ENCODE peak calls at places on chromosomes 6 and 20, in seven cellular contexts. One of them, this sample, is unnamed.

GRCh38 chr6:125512621-125513020 is 210.9 kb upstream of the HDDC2 start:
- DNase-seq in stomach: no peak
- DNase-seq in AG04450: no peak
- DNase-seq in GM12865: peak; percentile 37
- DNase-seq in IMR-90: no peak
- DNase-seq in naive thymus-derived CD4-positive, alpha-beta T cell: no peak
- DNase-seq in CD8-positive, alpha-beta T cell: no peak
- DNase-seq in this sample: peak; percentile 7

GRCh38 chr6:144286503-144287393 is 1.6 kb downstream of the UTRN start:
- DNase-seq in stomach: peak; percentile 79
- DNase-seq in AG04450: peak; percentile 83
- DNase-seq in GM12865: no peak
- DNase-seq in IMR-90: peak; percentile 93
- DNase-seq in naive thymus-derived CD4-positive, alpha-beta T cell: peak; percentile 5
- DNase-seq in CD8-positive, alpha-beta T cell: no peak
- DNase-seq in this sample: no peak

GRCh38 chr6:127026247-127026646 is 92.2 kb upstream of the RSPO3 start:
- DNase-seq in stomach: no peak
- DNase-seq in AG04450: no peak
- DNase-seq in GM12865: no peak
- DNase-seq in IMR-90: no peak
- DNase-seq in naive thymus-derived CD4-positive, alpha-beta T cell: no peak
- DNase-seq in CD8-positive, alpha-beta T cell: no peak
- DNase-seq in this sample: no peak

GRCh38 chr20:24277196-24277595 is 192.2 kb upstream of the SYNDIG1 start:
- DNase-seq in stomach: no peak
- DNase-seq in AG04450: no peak
- DNase-seq in GM12865: no peak
- DNase-seq in IMR-90: no peak
- DNase-seq in naive thymus-derived CD4-positive, alpha-beta T cell: no peak
- DNase-seq in CD8-positive, alpha-beta T cell: no peak
- DNase-seq in this sample: no peak

GRCh38 chr6:158781692-158782373 is 37.3 kb downstream of the EZR start:
- DNase-seq in stomach: peak; percentile 33
- DNase-seq in AG04450: no peak
- DNase-seq in GM12865: no peak
- DNase-seq in IMR-90: no peak
- DNase-seq in naive thymus-derived CD4-positive, alpha-beta T cell: no peak
- DNase-seq in CD8-positive, alpha-beta T cell: no peak
- DNase-seq in this sample: no peak

GRCh38 chr20:14453259-14453658 is 115.8 kb upstream of the FLRT3 start:
- DNase-seq in stomach: no peak
- DNase-seq in AG04450: no peak
- DNase-seq in GM12865: no peak
- DNase-seq in IMR-90: no peak
- DNase-seq in naive thymus-derived CD4-positive, alpha-beta T cell: no peak
- DNase-seq in CD8-positive, alpha-beta T cell: no peak
- DNase-seq in this sample: no peak

GRCh38 chr6:109381007-109381746 is 1.1 kb downstream of the CD164 start:
- DNase-seq in stomach: no peak
- DNase-seq in AG04450: no peak
- DNase-seq in GM12865: no peak
- DNase-seq in IMR-90: peak; percentile 20
- DNase-seq in naive thymus-derived CD4-positive, alpha-beta T cell: peak; percentile 76
- DNase-seq in CD8-positive, alpha-beta T cell: no peak
- DNase-seq in this sample: peak; percentile 43

GRCh38 chr6:87391334-87391733 is 16.4 kb upstream of the CFAP206 start:
- DNase-seq in stomach: no peak
- DNase-seq in AG04450: no peak
- DNase-seq in GM12865: peak; percentile 58
- DNase-seq in IMR-90: peak; percentile 29
- DNase-seq in naive thymus-derived CD4-positive, alpha-beta T cell: no peak
- DNase-seq in CD8-positive, alpha-beta T cell: no peak
- DNase-seq in this sample: no peak

GRCh38 chr6:42176981-42177380 is 3.8 kb downstream of the GUCA1A start:
- DNase-seq in stomach: no peak
- DNase-seq in AG04450: no peak
- DNase-seq in GM12865: no peak
- DNase-seq in IMR-90: no peak
- DNase-seq in naive thymus-derived CD4-positive, alpha-beta T cell: no peak
- DNase-seq in CD8-positive, alpha-beta T cell: no peak
- DNase-seq in this sample: no peak

GRCh38 chr6:14964486-14964885 is 281.4 kb upstream of the JARID2 start:
- DNase-seq in stomach: no peak
- DNase-seq in AG04450: no peak
- DNase-seq in GM12865: no peak
- DNase-seq in IMR-90: no peak
- DNase-seq in naive thymus-derived CD4-positive, alpha-beta T cell: no peak
- DNase-seq in CD8-positive, alpha-beta T cell: no peak
- DNase-seq in this sample: no peak

GRCh38 chr6:125300992-125301434 is 754 bp downstream of the HDDC2 start:
- DNase-seq in stomach: no peak
- DNase-seq in AG04450: no peak
- DNase-seq in GM12865: no peak
- DNase-seq in IMR-90: peak; percentile 51
- DNase-seq in naive thymus-derived CD4-positive, alpha-beta T cell: no peak
- DNase-seq in CD8-positive, alpha-beta T cell: no peak
- DNase-seq in this sample: no peak

GRCh38 chr6:20416567-20417345 is 15.1 kb downstream of the E2F3 start:
- DNase-seq in stomach: no peak
- DNase-seq in AG04450: no peak
- DNase-seq in GM12865: peak; percentile 27
- DNase-seq in IMR-90: no peak
- DNase-seq in naive thymus-derived CD4-positive, alpha-beta T cell: no peak
- DNase-seq in CD8-positive, alpha-beta T cell: no peak
- DNase-seq in this sample: no peak

GRCh38 chr20:41173791-41174341 is 36.5 kb downstream of the PLCG1 start:
- DNase-seq in stomach: peak; percentile 21
- DNase-seq in AG04450: no peak
- DNase-seq in GM12865: no peak
- DNase-seq in IMR-90: no peak
- DNase-seq in naive thymus-derived CD4-positive, alpha-beta T cell: no peak
- DNase-seq in CD8-positive, alpha-beta T cell: peak; percentile 44
- DNase-seq in this sample: no peak

GRCh38 chr20:58797371-58798050 is 53.2 kb downstream of the GNAS-AS1 start:
- DNase-seq in stomach: no peak
- DNase-seq in AG04450: no peak
- DNase-seq in GM12865: no peak
- DNase-seq in IMR-90: no peak
- DNase-seq in naive thymus-derived CD4-positive, alpha-beta T cell: no peak
- DNase-seq in CD8-positive, alpha-beta T cell: no peak
- DNase-seq in this sample: no peak

GRCh38 chr6:165876568-165876967 is 213.5 kb upstream of the PDE10A start:
- DNase-seq in stomach: no peak
- DNase-seq in AG04450: peak; percentile 67
- DNase-seq in GM12865: no peak
- DNase-seq in IMR-90: peak; percentile 85
- DNase-seq in naive thymus-derived CD4-positive, alpha-beta T cell: no peak
- DNase-seq in CD8-positive, alpha-beta T cell: no peak
- DNase-seq in this sample: no peak

GRCh38 chr20:50512323-50512722 is 2.1 kb downstream of the PTPN1 start:
- DNase-seq in stomach: no peak
- DNase-seq in AG04450: no peak
- DNase-seq in GM12865: no peak
- DNase-seq in IMR-90: no peak
- DNase-seq in naive thymus-derived CD4-positive, alpha-beta T cell: no peak
- DNase-seq in CD8-positive, alpha-beta T cell: no peak
- DNase-seq in this sample: no peak

GRCh38 chr20:50508171-50508761 is 1.9 kb upstream of the PTPN1 start:
- DNase-seq in stomach: no peak
- DNase-seq in AG04450: no peak
- DNase-seq in GM12865: no peak
- DNase-seq in IMR-90: no peak
- DNase-seq in naive thymus-derived CD4-positive, alpha-beta T cell: no peak
- DNase-seq in CD8-positive, alpha-beta T cell: no peak
- DNase-seq in this sample: no peak

GRCh38 chr20:50509923-50510705 is at the start of gene PTPN1:
- DNase-seq in stomach: peak; percentile 99
- DNase-seq in AG04450: peak; percentile 96
- DNase-seq in GM12865: peak; percentile 99
- DNase-seq in IMR-90: peak; percentile 99
- DNase-seq in naive thymus-derived CD4-positive, alpha-beta T cell: peak; percentile 99
- DNase-seq in CD8-positive, alpha-beta T cell: peak; percentile 99
- DNase-seq in this sample: peak; percentile 98

GRCh38 chr20:50513169-50514034 is 3.2 kb downstream of the PTPN1 start:
- DNase-seq in stomach: no peak
- DNase-seq in AG04450: no peak
- DNase-seq in GM12865: peak; percentile 43
- DNase-seq in IMR-90: peak; percentile 80
- DNase-seq in naive thymus-derived CD4-positive, alpha-beta T cell: no peak
- DNase-seq in CD8-positive, alpha-beta T cell: no peak
- DNase-seq in this sample: no peak

DNA sequence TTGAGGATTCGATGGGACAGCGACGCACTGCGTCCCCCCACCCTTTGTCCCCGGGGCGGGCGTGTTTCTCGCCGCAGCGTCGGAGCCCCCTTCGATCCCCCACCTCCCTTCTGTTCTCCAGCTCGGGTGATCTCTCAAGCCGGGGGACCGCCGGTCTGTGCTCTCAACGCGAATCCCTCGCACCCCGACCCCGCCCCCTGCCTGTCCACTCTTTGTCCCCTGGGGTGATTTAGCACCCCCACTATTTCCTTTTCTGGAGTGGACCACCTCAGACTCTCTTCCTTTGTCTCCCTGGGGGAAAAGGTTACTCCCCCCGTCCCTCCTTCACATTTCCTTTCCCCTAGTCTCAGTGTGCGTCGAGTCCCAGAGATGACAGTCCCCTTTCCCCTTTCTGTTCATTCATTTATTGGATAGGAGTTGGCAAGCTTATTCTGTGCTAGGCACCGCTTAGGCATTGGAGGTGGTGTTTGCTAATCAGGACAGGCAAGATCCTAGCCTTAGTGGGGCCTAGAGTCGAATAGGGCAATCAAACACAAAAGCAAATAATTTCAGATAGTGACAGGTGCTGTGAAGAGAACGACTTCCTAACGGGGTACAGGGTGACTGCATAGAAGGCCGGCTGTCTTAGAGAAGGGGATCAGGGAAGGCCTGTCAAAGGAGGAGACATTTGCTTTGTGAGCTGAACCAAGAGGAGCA is 671 bp downstream of the PTPN1 start:
- DNase-seq in stomach: no peak
- DNase-seq in AG04450: no peak
- DNase-seq in GM12865: no peak
- DNase-seq in IMR-90: no peak
- DNase-seq in naive thymus-derived CD4-positive, alpha-beta T cell: peak; percentile 14
- DNase-seq in CD8-positive, alpha-beta T cell: peak; percentile 55
- DNase-seq in this sample: no peak
- H3K4me3 ChIP-seq in stomach: peak overlapping the region; percentile 89
- H3K4me3 ChIP-seq in AG04450: peak overlapping the region; percentile 93
- H3K4me3 ChIP-seq in GM12865: peak overlapping the region; percentile 99
- H3K4me3 ChIP-seq in IMR-90: peak overlapping the region; percentile 72
- H3K4me3 ChIP-seq in naive thymus-derived CD4-positive, alpha-beta T cell: peak overlapping the region; percentile 88
- H3K4me3 ChIP-seq in CD8-positive, alpha-beta T cell: peak overlapping the region; percentile 80
- H3K4me3 ChIP-seq in this sample: peak overlapping the region; percentile 93

GRCh38 chr6:1390805-1391511 is 1.6 kb downstream of the FOXF2 start:
- DNase-seq in stomach: no peak
- DNase-seq in AG04450: no peak
- DNase-seq in GM12865: no peak
- DNase-seq in IMR-90: peak; percentile 63
- DNase-seq in naive thymus-derived CD4-positive, alpha-beta T cell: no peak
- DNase-seq in CD8-positive, alpha-beta T cell: no peak
- DNase-seq in this sample: no peak
- H3K4me3 ChIP-seq in stomach: peak overlapping the region; percentile 56
- H3K4me3 ChIP-seq in AG04450: peak overlapping the region; percentile 76
- H3K4me3 ChIP-seq in GM12865: no peak overlapping the region
- H3K4me3 ChIP-seq in IMR-90: peak overlapping the region; percentile 58
- H3K4me3 ChIP-seq in naive thymus-derived CD4-positive, alpha-beta T cell: no peak overlapping the region
- H3K4me3 ChIP-seq in CD8-positive, alpha-beta T cell: no peak overlapping the region
- H3K4me3 ChIP-seq in this sample: no peak overlapping the region

GRCh38 chr20:50635676-50636600 is 55.4 kb downstream of the RIPOR3 start:
- DNase-seq in stomach: peak; percentile 81
- DNase-seq in AG04450: no peak
- DNase-seq in GM12865: peak; percentile 47
- DNase-seq in IMR-90: peak; percentile 49
- DNase-seq in naive thymus-derived CD4-positive, alpha-beta T cell: peak; percentile 13
- DNase-seq in CD8-positive, alpha-beta T cell: peak; percentile 59
- DNase-seq in this sample: peak; percentile 46
- H3K4me3 ChIP-seq in stomach: peak overlapping the region; percentile 26
- H3K4me3 ChIP-seq in AG04450: peak overlapping the region; percentile 31
- H3K4me3 ChIP-seq in GM12865: no peak overlapping the region
- H3K4me3 ChIP-seq in IMR-90: peak overlapping the region; percentile 6
- H3K4me3 ChIP-seq in naive thymus-derived CD4-positive, alpha-beta T cell: no peak overlapping the region
- H3K4me3 ChIP-seq in CD8-positive, alpha-beta T cell: no peak overlapping the region
- H3K4me3 ChIP-seq in this sample: no peak overlapping the region

GRCh38 chr20:380763-381580 is 412 bp downstream of the TRIB3 start:
- DNase-seq in stomach: peak; percentile 59
- DNase-seq in AG04450: no peak
- DNase-seq in GM12865: peak; percentile 81
- DNase-seq in IMR-90: peak; percentile 57
- DNase-seq in naive thymus-derived CD4-positive, alpha-beta T cell: peak; percentile 47
- DNase-seq in CD8-positive, alpha-beta T cell: peak; percentile 80
- DNase-seq in this sample: no peak

GRCh38 chr20:381581-382290 is 1.2 kb downstream of the TRIB3 start:
- DNase-seq in stomach: peak; percentile 79
- DNase-seq in AG04450: no peak
- DNase-seq in GM12865: peak; percentile 94
- DNase-seq in IMR-90: peak; percentile 66
- DNase-seq in naive thymus-derived CD4-positive, alpha-beta T cell: peak; percentile 67
- DNase-seq in CD8-positive, alpha-beta T cell: peak; percentile 86
- DNase-seq in this sample: peak; percentile 66

GRCh38 chr20:383889-384288 is 3.3 kb downstream of the TRIB3 start:
- DNase-seq in stomach: no peak
- DNase-seq in AG04450: no peak
- DNase-seq in GM12865: no peak
- DNase-seq in IMR-90: no peak
- DNase-seq in naive thymus-derived CD4-positive, alpha-beta T cell: no peak
- DNase-seq in CD8-positive, alpha-beta T cell: no peak
- DNase-seq in this sample: no peak

GRCh38 chr20:384723-385122 is 4.2 kb downstream of the TRIB3 start:
- DNase-seq in stomach: no peak
- DNase-seq in AG04450: no peak
- DNase-seq in GM12865: no peak
- DNase-seq in IMR-90: no peak
- DNase-seq in naive thymus-derived CD4-positive, alpha-beta T cell: no peak
- DNase-seq in CD8-positive, alpha-beta T cell: no peak
- DNase-seq in this sample: no peak

DNA sequence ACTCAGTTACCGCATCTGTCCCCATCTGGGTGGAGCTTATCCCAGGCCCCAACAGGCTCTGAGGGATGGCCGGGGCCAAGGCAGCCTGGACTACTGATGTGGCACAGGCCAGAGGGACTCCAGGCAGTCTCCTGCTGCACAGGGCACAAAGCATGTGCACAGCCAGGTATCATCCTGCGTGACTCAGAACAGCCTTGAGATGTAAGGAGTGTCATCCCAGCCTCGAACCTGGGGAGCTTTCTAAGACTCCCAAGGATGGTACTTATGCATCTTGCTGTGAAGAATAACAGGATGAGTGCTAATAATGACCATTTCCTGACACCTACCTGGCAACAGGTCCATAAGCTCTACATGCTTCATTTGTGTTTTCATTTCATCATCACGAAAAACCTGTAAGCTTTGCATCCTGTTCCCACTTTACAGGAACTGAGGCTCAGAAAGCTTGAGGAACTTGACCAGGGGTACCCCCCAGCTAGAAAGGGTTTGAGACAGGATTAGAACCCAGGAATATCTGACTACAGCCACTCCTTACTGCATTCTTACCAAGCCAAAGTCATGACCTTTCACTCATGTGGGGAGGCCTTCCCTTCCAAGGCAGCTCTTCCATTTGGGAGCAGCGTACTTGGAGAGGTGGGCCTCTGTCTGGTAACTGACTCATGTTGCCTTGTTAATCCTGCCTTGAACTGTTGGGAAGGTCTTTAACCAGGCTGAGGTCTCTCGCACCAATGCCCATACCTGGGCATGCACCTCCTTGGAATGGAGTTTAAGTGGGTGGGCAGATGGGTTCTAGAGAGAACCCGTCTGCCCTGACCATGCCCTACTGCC is 1.9 kb downstream of the TRIB3 start:
- DNase-seq in stomach: no peak
- DNase-seq in AG04450: no peak
- DNase-seq in GM12865: no peak
- DNase-seq in IMR-90: no peak
- DNase-seq in naive thymus-derived CD4-positive, alpha-beta T cell: no peak
- DNase-seq in CD8-positive, alpha-beta T cell: no peak
- DNase-seq in this sample: no peak
- H3K4me3 ChIP-seq in stomach: peak overlapping the region; percentile 66
- H3K4me3 ChIP-seq in AG04450: peak overlapping the region; percentile 83
- H3K4me3 ChIP-seq in GM12865: peak overlapping the region; percentile 24
- H3K4me3 ChIP-seq in IMR-90: peak overlapping the region; percentile 95
- H3K4me3 ChIP-seq in naive thymus-derived CD4-positive, alpha-beta T cell: peak overlapping the region; percentile 40
- H3K4me3 ChIP-seq in CD8-positive, alpha-beta T cell: no peak overlapping the region
- H3K4me3 ChIP-seq in this sample: peak overlapping the region; percentile 75

This sample was measured in Jurkat, Clone E6-1.